ENCODE peak calls at places on chromosomes 3 and 15, in six cellular contexts. One of them, this sample, is unnamed.

GRCh38 chr3:23993556-23994246 is 48.6 kb downstream of the NR1D2 start:
- DNase-seq in T-helper 2 cell: no peak
- DNase-seq in psoas muscle: no peak
- DNase-seq in pulmonary artery endothelial cell: no peak
- DNase-seq in HT-29: no peak
- DNase-seq in GM19239: no peak
- DNase-seq in this sample: no peak

GRCh38 chr3:101791778-101792177 is 12.8 kb downstream of the NXPE3 start:
- DNase-seq in GM19239: no peak
- DNase-seq in HT-29: no peak
- DNase-seq in psoas muscle: no peak
- DNase-seq in T-helper 2 cell: no peak
- DNase-seq in pulmonary artery endothelial cell: no peak
- DNase-seq in this sample: no peak

GRCh38 chr3:49017646-49017977 is 768 bp downstream of the DALRD3 start:
- DNase-seq in psoas muscle: no peak
- DNase-seq in HT-29: no peak
- DNase-seq in pulmonary artery endothelial cell: no peak
- DNase-seq in T-helper 2 cell: no peak
- DNase-seq in GM19239: no peak
- DNase-seq in this sample: no peak

GRCh38 chr3:37453393-37454391 is 279.3 kb upstream of the LRRFIP2 start:
- DNase-seq in psoas muscle: peak
- DNase-seq in T-helper 2 cell: no peak
- DNase-seq in pulmonary artery endothelial cell: no peak
- DNase-seq in GM19239: no peak
- DNase-seq in HT-29: no peak
- DNase-seq in this sample: peak

GRCh38 chr15:55250951-55251350 is 38.7 kb downstream of the RAB27A start:
- DNase-seq in T-helper 2 cell: no peak
- DNase-seq in pulmonary artery endothelial cell: no peak
- DNase-seq in psoas muscle: no peak
- DNase-seq in HT-29: no peak
- DNase-seq in GM19239: no peak
- DNase-seq in this sample: no peak

GRCh38 chr3:101816215-101817149 is 32.8 kb upstream of the NFKBIZ start:
- DNase-seq in psoas muscle: no peak
- DNase-seq in pulmonary artery endothelial cell: no peak
- DNase-seq in GM19239: no peak
- DNase-seq in T-helper 2 cell: no peak
- DNase-seq in HT-29: peak
- DNase-seq in this sample: no peak

GRCh38 chr3:43062556-43063040 is 43.3 kb downstream of the POMGNT2 start:
- DNase-seq in HT-29: no peak
- DNase-seq in pulmonary artery endothelial cell: no peak
- DNase-seq in GM19239: no peak
- DNase-seq in T-helper 2 cell: no peak
- DNase-seq in psoas muscle: no peak
- DNase-seq in this sample: no peak

GRCh38 chr3:74607803-74608202 is 6.7 kb downstream of the CNTN3 start:
- DNase-seq in T-helper 2 cell: no peak
- DNase-seq in HT-29: no peak
- DNase-seq in pulmonary artery endothelial cell: no peak
- DNase-seq in GM19239: no peak
- DNase-seq in psoas muscle: no peak
- DNase-seq in this sample: no peak

GRCh38 chr3:17258823-17259436 is 374.2 kb downstream of the PLCL2 start:
- DNase-seq in T-helper 2 cell: no peak
- DNase-seq in psoas muscle: no peak
- DNase-seq in pulmonary artery endothelial cell: no peak
- DNase-seq in GM19239: peak
- DNase-seq in HT-29: peak
- DNase-seq in this sample: no peak

GRCh38 chr3:126051234-126051633 is 32.7 kb downstream of the SLC41A3 start:
- DNase-seq in psoas muscle: no peak
- DNase-seq in GM19239: no peak
- DNase-seq in HT-29: no peak
- DNase-seq in pulmonary artery endothelial cell: no peak
- DNase-seq in T-helper 2 cell: no peak
- DNase-seq in this sample: no peak

GRCh38 chr15:70091649-70092461 is 5.9 kb downstream of the TLE3 start:
- DNase-seq in HT-29: peak
- DNase-seq in psoas muscle: no peak
- DNase-seq in pulmonary artery endothelial cell: no peak
- DNase-seq in T-helper 2 cell: no peak
- DNase-seq in GM19239: no peak
- DNase-seq in this sample: no peak

GRCh38 chr3:138172625-138173024 is 2.1 kb downstream of the DBR1 start:
- DNase-seq in HT-29: no peak
- DNase-seq in pulmonary artery endothelial cell: no peak
- DNase-seq in GM19239: no peak
- DNase-seq in psoas muscle: no peak
- DNase-seq in T-helper 2 cell: no peak
- DNase-seq in this sample: no peak

GRCh38 chr3:42117175-42118008 is 26.2 kb downstream of the TRAK1 start:
- DNase-seq in psoas muscle: peak
- DNase-seq in GM19239: no peak
- DNase-seq in pulmonary artery endothelial cell: no peak
- DNase-seq in T-helper 2 cell: no peak
- DNase-seq in HT-29: no peak
- DNase-seq in this sample: no peak

GRCh38 chr3:191502583-191502982 is 41.6 kb downstream of the PYDC2 start:
- DNase-seq in T-helper 2 cell: no peak
- DNase-seq in GM19239: no peak
- DNase-seq in pulmonary artery endothelial cell: no peak
- DNase-seq in psoas muscle: no peak
- DNase-seq in HT-29: peak
- DNase-seq in this sample: no peak

GRCh38 chr15:101118615-101119014 is 133.2 kb downstream of the CHSY1 start:
- DNase-seq in pulmonary artery endothelial cell: no peak
- DNase-seq in HT-29: no peak
- DNase-seq in psoas muscle: no peak
- DNase-seq in T-helper 2 cell: no peak
- DNase-seq in GM19239: no peak
- DNase-seq in this sample: no peak

GRCh38 chr3:47409284-47409683 is 28.5 kb downstream of the PTPN23 start:
- DNase-seq in pulmonary artery endothelial cell: no peak
- DNase-seq in psoas muscle: no peak
- DNase-seq in T-helper 2 cell: no peak
- DNase-seq in GM19239: no peak
- DNase-seq in HT-29: no peak
- DNase-seq in this sample: no peak

GRCh38 chr3:58111513-58112184 is 99.1 kb downstream of the DNASE1L3 start:
- DNase-seq in pulmonary artery endothelial cell: no peak
- DNase-seq in HT-29: peak
- DNase-seq in psoas muscle: no peak
- DNase-seq in T-helper 2 cell: no peak
- DNase-seq in GM19239: peak
- DNase-seq in this sample: no peak

GRCh38 chr3:51683566-51683965 is 12.5 kb downstream of the TEX264 start:
- DNase-seq in HT-29: no peak
- DNase-seq in pulmonary artery endothelial cell: no peak
- DNase-seq in GM19239: no peak
- DNase-seq in T-helper 2 cell: no peak
- DNase-seq in psoas muscle: no peak
- DNase-seq in this sample: no peak

GRCh38 chr3:24683511-24684384 is 189.1 kb upstream of the THRB start:
- DNase-seq in HT-29: peak
- DNase-seq in GM19239: no peak
- DNase-seq in psoas muscle: no peak
- DNase-seq in T-helper 2 cell: no peak
- DNase-seq in pulmonary artery endothelial cell: peak
- DNase-seq in this sample: no peak

GRCh38 chr15:66778314-66778665 is 76.3 kb downstream of the SMAD6 start:
- DNase-seq in pulmonary artery endothelial cell: no peak
- DNase-seq in GM19239: no peak
- DNase-seq in T-helper 2 cell: no peak
- DNase-seq in psoas muscle: no peak
- DNase-seq in HT-29: no peak
- DNase-seq in this sample: no peak

GRCh38 chr3:53730565-53730964 is 115.7 kb downstream of the CHDH start:
- DNase-seq in HT-29: no peak
- DNase-seq in GM19239: no peak
- DNase-seq in T-helper 2 cell: no peak
- DNase-seq in psoas muscle: no peak
- DNase-seq in pulmonary artery endothelial cell: no peak
- DNase-seq in this sample: peak

GRCh38 chr3:88105325-88105724 is 44.4 kb upstream of the C3orf38 start:
- DNase-seq in HT-29: no peak
- DNase-seq in pulmonary artery endothelial cell: no peak
- DNase-seq in T-helper 2 cell: no peak
- DNase-seq in psoas muscle: no peak
- DNase-seq in GM19239: no peak
- DNase-seq in this sample: no peak

GRCh38 chr3:137081711-137082110 is 123.9 kb downstream of the IL20RB start:
- DNase-seq in pulmonary artery endothelial cell: no peak
- DNase-seq in GM19239: no peak
- DNase-seq in psoas muscle: no peak
- DNase-seq in T-helper 2 cell: no peak
- DNase-seq in HT-29: no peak
- DNase-seq in this sample: no peak

GRCh38 chr3:43423142-43423541 is 136.8 kb downstream of the SNRK start:
- DNase-seq in HT-29: no peak
- DNase-seq in GM19239: no peak
- DNase-seq in pulmonary artery endothelial cell: no peak
- DNase-seq in T-helper 2 cell: no peak
- DNase-seq in psoas muscle: peak
- DNase-seq in this sample: peak

GRCh38 chr15:66611257-66612053 is 45.7 kb upstream of the LCTL start:
- DNase-seq in HT-29: no peak
- DNase-seq in GM19239: no peak
- DNase-seq in psoas muscle: no peak
- DNase-seq in pulmonary artery endothelial cell: no peak
- DNase-seq in T-helper 2 cell: no peak
- DNase-seq in this sample: no peak

GRCh38 chr3:178645503-178645902 is 109.3 kb downstream of the KCNMB2 start:
- DNase-seq in psoas muscle: no peak
- DNase-seq in HT-29: no peak
- DNase-seq in GM19239: no peak
- DNase-seq in pulmonary artery endothelial cell: no peak
- DNase-seq in T-helper 2 cell: no peak
- DNase-seq in this sample: no peak

GRCh38 chr3:180199396-180199795 is 162.7 kb upstream of the PEX5L start:
- DNase-seq in GM19239: no peak
- DNase-seq in psoas muscle: no peak
- DNase-seq in pulmonary artery endothelial cell: no peak
- DNase-seq in T-helper 2 cell: no peak
- DNase-seq in HT-29: no peak
- DNase-seq in this sample: no peak

GRCh38 chr3:178277605-178278004 is 258.6 kb upstream of the KCNMB2 start:
- DNase-seq in GM19239: no peak
- DNase-seq in psoas muscle: no peak
- DNase-seq in T-helper 2 cell: no peak
- DNase-seq in pulmonary artery endothelial cell: no peak
- DNase-seq in HT-29: peak
- DNase-seq in this sample: no peak

GRCh38 chr3:64846009-64846408 is 158.2 kb upstream of the ADAMTS9 start:
- DNase-seq in HT-29: no peak
- DNase-seq in T-helper 2 cell: no peak
- DNase-seq in psoas muscle: no peak
- DNase-seq in pulmonary artery endothelial cell: no peak
- DNase-seq in GM19239: no peak
- DNase-seq in this sample: no peak

This sample was measured in uterus.